ENCODE peak calls at places on chromosomes 16 and 17, in four cellular contexts. One of them, this sample, is unnamed.

GRCh38 chr16:68421076-68421475 is 27.2 kb downstream of the SMPD3 start:
- DNase-seq in A549: no peak
- DNase-seq in tibial nerve: no peak
- DNase-seq in SK-N-SH: no peak
- DNase-seq in this sample: no peak

GRCh38 chr16:12674096-12674495 is 129.6 kb downstream of the CPPED1 start:
- DNase-seq in A549: no peak
- DNase-seq in tibial nerve: no peak
- DNase-seq in SK-N-SH: no peak
- DNase-seq in this sample: no peak

GRCh38 chr17:34827008-34827407 is 134.3 kb downstream of the CCT6B start:
- DNase-seq in A549: no peak
- DNase-seq in tibial nerve: no peak
- DNase-seq in SK-N-SH: no peak
- DNase-seq in this sample: no peak

GRCh38 chr16:30356401-30357084 is 1.4 kb upstream of the CD2BP2 start:
- DNase-seq in A549: no peak
- DNase-seq in SK-N-SH: peak
- DNase-seq in tibial nerve: no peak
- DNase-seq in this sample: peak

GRCh38 chr16:75267631-75268264 is 16.3 kb upstream of the BCAR1 start:
- DNase-seq in SK-N-SH: peak
- DNase-seq in A549: peak
- DNase-seq in tibial nerve: no peak
- DNase-seq in this sample: no peak

GRCh38 chr17:48596735-48597491 is 3.3 kb upstream of the HOXB5 start:
- DNase-seq in tibial nerve: no peak
- DNase-seq in A549: no peak
- DNase-seq in SK-N-SH: no peak
- DNase-seq in this sample: no peak

GRCh38 chr16:4347765-4348509 is 3.2 kb downstream of the PAM16 start:
- DNase-seq in SK-N-SH: no peak
- DNase-seq in tibial nerve: no peak
- DNase-seq in A549: no peak
- DNase-seq in this sample: no peak

GRCh38 chr16:53504665-53505064 is 1.7 kb upstream of the AKTIP start:
- DNase-seq in tibial nerve: no peak
- DNase-seq in SK-N-SH: no peak
- DNase-seq in A549: no peak
- DNase-seq in this sample: peak

GRCh38 chr17:81406117-81406953 is 11.1 kb downstream of the BAHCC1 start:
- DNase-seq in A549: no peak
- DNase-seq in tibial nerve: no peak
- DNase-seq in SK-N-SH: peak
- DNase-seq in this sample: no peak

GRCh38 chr17:47917581-47917980 is 21.5 kb downstream of the SP2 start:
- DNase-seq in tibial nerve: no peak
- DNase-seq in A549: no peak
- DNase-seq in SK-N-SH: no peak
- DNase-seq in this sample: no peak

GRCh38 chr16:66521951-66522771 is 27.8 kb downstream of the TK2 start:
- DNase-seq in tibial nerve: no peak
- DNase-seq in SK-N-SH: no peak
- DNase-seq in A549: no peak
- DNase-seq in this sample: no peak

GRCh38 chr17:5283531-5284315 is 1.6 kb downstream of the RABEP1 start:
- DNase-seq in tibial nerve: no peak
- DNase-seq in SK-N-SH: no peak
- DNase-seq in A549: no peak
- DNase-seq in this sample: no peak

GRCh38 chr16:81497690-81498089 is 53.1 kb downstream of the CMIP start:
- DNase-seq in SK-N-SH: no peak
- DNase-seq in tibial nerve: no peak
- DNase-seq in A549: no peak
- DNase-seq in this sample: no peak

GRCh38 chr17:13337864-13338371 is 263.8 kb downstream of the HS3ST3A1 start:
- DNase-seq in SK-N-SH: peak
- DNase-seq in A549: peak
- DNase-seq in tibial nerve: no peak
- DNase-seq in this sample: peak

GRCh38 chr17:21418446-21419298 is 42.5 kb downstream of the KCNJ12 start:
- DNase-seq in tibial nerve: no peak
- DNase-seq in A549: no peak
- DNase-seq in SK-N-SH: no peak
- DNase-seq in this sample: no peak

GRCh38 chr17:80103061-80103481 is 1.7 kb downstream of the GAA start:
- DNase-seq in tibial nerve: no peak
- DNase-seq in SK-N-SH: no peak
- DNase-seq in A549: no peak
- DNase-seq in this sample: peak

GRCh38 chr17:64216030-64216384 is 47.1 kb downstream of the TEX2 start:
- DNase-seq in A549: no peak
- DNase-seq in tibial nerve: no peak
- DNase-seq in SK-N-SH: no peak
- DNase-seq in this sample: no peak

GRCh38 chr17:49108318-49108717 is 24.3 kb upstream of the B4GALNT2 start:
- DNase-seq in tibial nerve: no peak
- DNase-seq in A549: peak
- DNase-seq in SK-N-SH: no peak
- DNase-seq in this sample: no peak

GRCh38 chr16:18999045-18999393 is 15.3 kb downstream of the TMC7 start:
- DNase-seq in SK-N-SH: no peak
- DNase-seq in A549: no peak
- DNase-seq in tibial nerve: no peak
- DNase-seq in this sample: no peak

GRCh38 chr17:76497979-76498885 is 3.0 kb downstream of the RHBDF2 start:
- DNase-seq in SK-N-SH: peak
- DNase-seq in tibial nerve: peak
- DNase-seq in A549: peak
- DNase-seq in this sample: peak

GRCh38 chr16:81216706-81217105 is 21.8 kb upstream of the BCO1 start:
- DNase-seq in A549: no peak
- DNase-seq in tibial nerve: no peak
- DNase-seq in SK-N-SH: no peak
- DNase-seq in this sample: no peak

GRCh38 chr16:2860826-2861567 is 3.0 kb upstream of the PRSS22 start:
- DNase-seq in tibial nerve: no peak
- DNase-seq in SK-N-SH: no peak
- DNase-seq in A549: no peak
- DNase-seq in this sample: no peak

GRCh38 chr16:19696961-19697360 is 21.1 kb downstream of the KNOP1 start:
- DNase-seq in SK-N-SH: no peak
- DNase-seq in tibial nerve: no peak
- DNase-seq in A549: no peak
- DNase-seq in this sample: no peak

GRCh38 chr17:55969577-55969976 is 183.7 kb upstream of the ANKFN1 start:
- DNase-seq in A549: no peak
- DNase-seq in tibial nerve: no peak
- DNase-seq in SK-N-SH: no peak
- DNase-seq in this sample: no peak

GRCh38 chr17:41648411-41649195 is 24.2 kb upstream of the KRT17 start:
- DNase-seq in SK-N-SH: peak
- DNase-seq in A549: peak
- DNase-seq in tibial nerve: peak
- DNase-seq in this sample: peak

GRCh38 chr16:66906916-66907836 is 11.5 kb downstream of the CDH16 start:
- DNase-seq in A549: no peak
- DNase-seq in SK-N-SH: peak
- DNase-seq in tibial nerve: no peak
- DNase-seq in this sample: no peak

GRCh38 chr17:59160203-59161025 is 4.9 kb downstream of the PRR11 start:
- DNase-seq in A549: no peak
- DNase-seq in SK-N-SH: no peak
- DNase-seq in tibial nerve: no peak
- DNase-seq in this sample: no peak
- TF ChIP-seq EP300 in A549: no peak
- TF ChIP-seq EP300 in SK-N-SH: no peak
- TF ChIP-seq EP300 in tibial nerve: no peak
- TF ChIP-seq EP300 in this sample: no peak

GRCh38 chr17:78128616-78129384 is at the start of gene TMC6:
- DNase-seq in tibial nerve: no peak
- DNase-seq in A549: peak
- DNase-seq in SK-N-SH: peak
- DNase-seq in this sample: no peak
- TF ChIP-seq EP300 in tibial nerve: no peak
- TF ChIP-seq EP300 in A549: no peak
- TF ChIP-seq EP300 in SK-N-SH: no peak
- TF ChIP-seq EP300 in this sample: no peak

GRCh38 chr17:57540596-57540995 is 204.5 kb downstream of the CCDC182 start:
- DNase-seq in tibial nerve: no peak
- DNase-seq in SK-N-SH: no peak
- DNase-seq in A549: no peak
- DNase-seq in this sample: no peak
- TF ChIP-seq EP300 in tibial nerve: no peak
- TF ChIP-seq EP300 in SK-N-SH: no peak
- TF ChIP-seq EP300 in A549: no peak
- TF ChIP-seq EP300 in this sample: no peak

GRCh38 chr17:75394332-75394918 is 11.1 kb downstream of the GRB2 start:
- DNase-seq in SK-N-SH: peak
- DNase-seq in A549: no peak
- DNase-seq in tibial nerve: no peak
- DNase-seq in this sample: no peak

GRCh38 chr17:75396025-75396424 is 9.5 kb downstream of the GRB2 start:
- DNase-seq in SK-N-SH: no peak
- DNase-seq in tibial nerve: no peak
- DNase-seq in A549: no peak
- DNase-seq in this sample: no peak

GRCh38 chr17:75392559-75392958 is 12.9 kb downstream of the GRB2 start:
- DNase-seq in tibial nerve: no peak
- DNase-seq in A549: no peak
- DNase-seq in SK-N-SH: no peak
- DNase-seq in this sample: no peak

GRCh38 chr17:75390982-75391381 is 14.5 kb downstream of the GRB2 start:
- DNase-seq in A549: no peak
- DNase-seq in tibial nerve: no peak
- DNase-seq in SK-N-SH: no peak
- DNase-seq in this sample: no peak

GRCh38 chr17:75393523-75394331 is 11.8 kb downstream of the GRB2 start:
- DNase-seq in tibial nerve: peak
- DNase-seq in SK-N-SH: peak
- DNase-seq in A549: peak
- DNase-seq in this sample: peak
- TF ChIP-seq EP300 in tibial nerve: no peak
- TF ChIP-seq EP300 in SK-N-SH: no peak
- TF ChIP-seq EP300 in A549: no peak
- TF ChIP-seq EP300 in this sample: no peak

GRCh38 chr16:9970796-9971195 is 211.4 kb downstream of the GRIN2A start:
- DNase-seq in SK-N-SH: no peak
- DNase-seq in tibial nerve: no peak
- DNase-seq in A549: no peak
- DNase-seq in this sample: no peak

GRCh38 chr16:9965079-9965478 is 217.1 kb downstream of the GRIN2A start:
- DNase-seq in A549: no peak
- DNase-seq in SK-N-SH: no peak
- DNase-seq in tibial nerve: no peak
- DNase-seq in this sample: no peak

GRCh38 chr16:9966569-9967157 is 215.6 kb downstream of the GRIN2A start:
- DNase-seq in A549: no peak
- DNase-seq in tibial nerve: no peak
- DNase-seq in SK-N-SH: no peak
- DNase-seq in this sample: no peak

GRCh38 chr16:9971907-9972306 is 210.3 kb downstream of the GRIN2A start:
- DNase-seq in SK-N-SH: no peak
- DNase-seq in A549: no peak
- DNase-seq in tibial nerve: no peak
- DNase-seq in this sample: no peak

DNA sequence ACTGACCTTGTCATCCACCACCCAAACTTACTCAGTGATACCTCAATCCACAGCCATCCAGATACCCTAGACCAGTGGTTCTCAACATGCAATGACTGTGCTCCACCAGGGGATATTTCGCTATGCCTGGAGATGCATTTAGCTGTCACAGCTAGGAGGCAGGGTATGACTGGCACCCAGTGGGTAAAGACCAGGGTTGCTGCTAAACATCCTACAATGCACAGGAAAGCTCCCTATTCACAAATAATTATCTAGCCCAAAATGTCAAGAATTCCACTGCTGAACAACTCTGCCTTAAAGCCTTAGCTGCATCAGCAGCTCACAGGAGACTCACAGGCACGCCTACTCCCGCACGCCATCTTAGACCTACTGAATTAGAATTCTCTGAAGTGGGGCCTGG is 212.6 kb downstream of the GRIN2A start:
- DNase-seq in A549: no peak
- DNase-seq in tibial nerve: no peak
- DNase-seq in SK-N-SH: no peak
- DNase-seq in this sample: no peak
- TF ChIP-seq EP300 in A549: no peak
- TF ChIP-seq EP300 in tibial nerve: no peak
- TF ChIP-seq EP300 in SK-N-SH: no peak
- TF ChIP-seq EP300 in this sample: no peak

GRCh38 chr17:17915183-17915582 is 57.0 kb downstream of the TOM1L2 start:
- DNase-seq in A549: no peak
- DNase-seq in tibial nerve: no peak
- DNase-seq in SK-N-SH: no peak
- DNase-seq in this sample: no peak

GRCh38 chr17:17917394-17917793 is 54.8 kb downstream of the TOM1L2 start:
- DNase-seq in tibial nerve: no peak
- DNase-seq in SK-N-SH: no peak
- DNase-seq in A549: no peak
- DNase-seq in this sample: no peak

GRCh38 chr17:17922198-17922901 is 49.9 kb downstream of the TOM1L2 start:
- DNase-seq in tibial nerve: no peak
- DNase-seq in SK-N-SH: no peak
- DNase-seq in A549: no peak
- DNase-seq in this sample: no peak

GRCh38 chr17:17921192-17922082 is 50.8 kb downstream of the TOM1L2 start:
- DNase-seq in A549: peak
- DNase-seq in SK-N-SH: no peak
- DNase-seq in tibial nerve: no peak
- DNase-seq in this sample: no peak

GRCh38 chr17:17919169-17920107 is 52.8 kb downstream of the TOM1L2 start:
- DNase-seq in tibial nerve: peak
- DNase-seq in A549: peak
- DNase-seq in SK-N-SH: peak
- DNase-seq in this sample: peak
- TF ChIP-seq EP300 in tibial nerve: no peak
- TF ChIP-seq EP300 in A549: no peak
- TF ChIP-seq EP300 in SK-N-SH: no peak
- TF ChIP-seq EP300 in this sample: no peak

This sample was measured in ovary.